ENCODE peak calls at places on chromosome 16, in seven cellular contexts. W is right cardiac atrium; T is iPS DF 6.9; S is PC-9; Z is CD8-positive, alpha-beta T cell; Q is effector memory CD4-positive, alpha-beta T cell; P is tibial nerve. D is an unnamed sample. For H3K4me1, the result is how much of the 10 kb centered on the place peaks cover.

GRCh38 chr16:50088302-50088701 is 22.5 kb downstream of the HEATR3 start:
- DNase-seq in W (no peak), T (no peak), S (no peak), Z (no peak), Q (no peak), P (no peak), D (no peak)

GRCh38 chr16:68290455-68290854 is 20.3 kb downstream of the SLC7A6OS start:
- DNase-seq in W (no peak), T (no peak), S (no peak), Z (no peak), Q (no peak), P (no peak), D (no peak)

GRCh38 chr16:30958164-30959083 is 870 bp downstream of the SETD1A start:
- DNase-seq in W (peak), T (no peak), S (peak), Z (no peak), Q (no peak), P (no peak), D (peak)

GRCh38 chr16:86193528-86194193 is 294.7 kb downstream of the IRF8 start:
- DNase-seq in W (no peak), T (no peak), S (no peak), Z (no peak), Q (no peak), P (no peak), D (no peak)

GRCh38 chr16:75764154-75764768 is 38.0 kb upstream of the CPHXL start:
- DNase-seq in W (peak), T (peak), S (peak), Z (peak), Q (peak), P (no peak), D (no peak)

GRCh38 chr16:47198180-47198575 is 54.4 kb upstream of the NETO2 start:
- DNase-seq in W (no peak), T (no peak), S (no peak), Z (no peak), Q (no peak), P (no peak), D (no peak)

GRCh38 chr16:72467157-72467759 is 295.3 kb upstream of the PMFBP1 start:
- DNase-seq in W (no peak), T (peak), S (no peak), Z (no peak), Q (no peak), P (no peak), D (no peak)

GRCh38 chr16:75304521-75305363 is 53.3 kb upstream of the BCAR1 start:
- DNase-seq in W (peak), T (no peak), S (peak), Z (no peak), Q (no peak), P (no peak), D (peak)

GRCh38 chr16:72425571-72426341 is 253.8 kb upstream of the PMFBP1 start:
- DNase-seq in W (no peak), T (no peak), S (no peak), Z (no peak), Q (no peak), P (no peak), D (no peak)

GRCh38 chr16:82412770-82413169 is 214.0 kb upstream of the CDH13 start:
- DNase-seq in W (no peak), T (no peak), S (no peak), Z (no peak), Q (no peak), P (no peak), D (no peak)

GRCh38 chr16:30728904-30729672 is 19.1 kb upstream of the PHKG2 start:
- DNase-seq in W (no peak), T (no peak), S (no peak), Z (no peak), Q (no peak), P (no peak), D (no peak)

GRCh38 chr16:72542103-72542502 is 370.1 kb upstream of the PMFBP1 start:
- DNase-seq in W (no peak), T (no peak), S (no peak), Z (no peak), Q (no peak), P (no peak), D (no peak)

GRCh38 chr16:68356919-68357286 is 46.1 kb downstream of the PRMT7 start:
- DNase-seq in W (no peak), T (no peak), S (no peak), Z (no peak), Q (no peak), P (no peak), D (no peak)

GRCh38 chr16:21663889-21664647 is at the start of gene OTOA:
- DNase-seq in W (peak), T (no peak), S (no peak), Z (peak), Q (peak), P (no peak), D (no peak)

GRCh38 chr16:3143598-3144330 is 8.9 kb downstream of the ZNF213 start:
- DNase-seq in W (peak), T (no peak), S (peak), Z (no peak), Q (no peak), P (no peak), D (peak)

GRCh38 chr16:3754304-3754703 is 37.0 kb upstream of the TRAP1 start:
- DNase-seq in W (no peak), T (no peak), S (no peak), Z (no peak), Q (no peak), P (no peak), D (no peak)

GRCh38 chr16:52068447-52069074 is 478.4 kb downstream of the TOX3 start:
- DNase-seq in W (no peak), T (peak), S (no peak), Z (no peak), Q (no peak), P (no peak), D (no peak)

GRCh38 chr16:84817613-84818012 is 2.2 kb upstream of the CRISPLD2 start:
- DNase-seq in W (no peak), T (no peak), S (no peak), Z (no peak), Q (no peak), P (no peak), D (no peak)

GRCh38 chr16:86530251-86531192 is 20.2 kb downstream of the FOXF1 start:
- DNase-seq in W (no peak), T (no peak), S (no peak), Z (no peak), Q (no peak), P (no peak), D (no peak)

GRCh38 chr16:57167951-57168350 is 17.9 kb downstream of the PSME3IP1 start:
- DNase-seq in W (no peak), T (no peak), S (peak), Z (no peak), Q (no peak), P (no peak), D (no peak)

GRCh38 chr16:85354623-85355514 is 242.6 kb upstream of the CIBAR2 start:
- DNase-seq in W (no peak), T (no peak), S (peak), Z (no peak), Q (no peak), P (no peak), D (no peak)

GRCh38 chr16:56658476-56658875 is 717 bp downstream of the MT1F start:
- DNase-seq in W (no peak), T (no peak), S (no peak), Z (no peak), Q (no peak), P (no peak), D (no peak)

GRCh38 chr16:81521141-81521626 is 76.6 kb downstream of the CMIP start:
- DNase-seq in W (no peak), T (no peak), S (no peak), Z (peak), Q (peak), P (no peak), D (no peak)

GRCh38 chr16:52251495-52251894 is 295.4 kb downstream of the TOX3 start:
- DNase-seq in W (no peak), T (no peak), S (no peak), Z (no peak), Q (no peak), P (no peak), D (no peak)

GRCh38 chr16:28001184-28001583 is 62.3 kb downstream of the GSG1L start:
- DNase-seq in W (no peak), T (no peak), S (no peak), Z (no peak), Q (no peak), P (no peak), D (no peak)

GRCh38 chr16:79298476-79299153 is 301.9 kb downstream of the MAF start:
- DNase-seq in W (no peak), T (no peak), S (no peak), Z (no peak), Q (no peak), P (no peak), D (no peak)

GRCh38 chr16:17063156-17063555 is 407.6 kb downstream of the XYLT1 start:
- DNase-seq in W (no peak), T (no peak), S (no peak), Z (no peak), Q (no peak), P (no peak), D (no peak)

GRCh38 chr16:20042848-20043247 is 30.8 kb downstream of the GPR139 start:
- DNase-seq in W (no peak), T (no peak), S (no peak), Z (no peak), Q (no peak), P (no peak), D (no peak)

GRCh38 chr16:50741225-50741807 is 570 bp upstream of the CYLD start:
- DNase-seq in W (peak), T (no peak), S (no peak), Z (no peak), Q (no peak), P (no peak), D (peak)

GRCh38 chr16:28924762-28925385 is at the start of gene RABEP2:
- DNase-seq in W (peak), T (peak), S (peak), Z (peak), Q (peak), P (peak), D (peak)

GRCh38 chr16:2451851-2452320 is 8.0 kb upstream of the TEDC2 start:
- DNase-seq in W (no peak), T (no peak), S (no peak), Z (no peak), Q (no peak), P (no peak), D (no peak)

DNA sequence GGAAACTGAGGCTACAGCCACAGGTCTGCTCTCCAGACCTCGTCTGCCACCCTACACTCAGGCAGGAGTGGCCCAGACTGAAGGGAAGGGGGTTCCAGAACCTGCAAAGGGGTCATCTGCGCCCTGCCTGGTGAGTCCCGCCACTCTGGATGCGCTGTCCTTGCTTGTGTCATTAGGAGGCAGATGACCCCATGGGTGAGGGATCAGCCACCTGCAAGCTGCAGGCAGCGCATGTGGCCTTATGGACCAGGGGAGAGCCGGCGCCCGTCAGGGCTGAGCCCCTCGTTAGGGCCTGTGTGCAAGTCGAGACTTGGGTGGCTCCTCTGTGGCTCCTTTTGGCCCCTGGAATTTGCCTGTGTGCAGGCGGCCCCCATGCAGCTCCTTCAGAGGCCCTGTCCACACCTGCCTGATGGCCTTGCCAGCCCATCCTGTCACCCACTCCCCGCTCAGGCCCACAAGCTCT is 5.7 kb downstream of the ZFPM1 start:
- DNase-seq in W (no peak), T (no peak), S (no peak), Z (no peak), Q (no peak), P (no peak), D (no peak)
- H3K4me1 ChIP-seq in W (under half), T (under half), S (under half), Z (under half), Q (under half), P (under half), D (under half)

DNA sequence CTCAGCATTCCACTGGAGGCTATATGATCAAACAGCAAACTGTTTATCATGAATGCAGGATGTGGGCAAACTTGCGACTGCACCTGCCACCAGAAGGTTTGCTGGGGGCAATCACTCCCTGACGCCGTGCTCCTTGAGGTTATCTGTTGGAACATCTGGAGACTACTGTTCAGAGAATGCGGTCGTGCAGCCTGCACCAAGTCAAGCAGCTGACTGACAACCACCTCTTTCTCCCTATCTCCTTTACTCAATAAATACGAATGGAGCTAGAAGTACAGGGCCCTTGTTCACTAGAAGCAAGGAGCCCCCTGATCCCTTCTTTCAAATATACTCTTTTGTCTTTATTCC is 2101.2 kb downstream of the TP53TG3F start:
- DNase-seq in W (no peak), T (no peak), S (no peak), Z (no peak), Q (no peak), P (no peak), D (no peak)
- H3K4me3 ChIP-seq in W (no peak), T (no peak), S (no peak), Z (no peak), Q (no peak), P (no peak), D (no peak)

GRCh38 chr16:54286067-54286329 is 589 bp downstream of the IRX3 start:
- DNase-seq in W (no peak), T (no peak), S (no peak), Z (no peak), Q (no peak), P (no peak), D (no peak)

GRCh38 chr16:54287758-54288591 is 1.4 kb upstream of the IRX3 start:
- DNase-seq in W (peak), T (no peak), S (no peak), Z (no peak), Q (no peak), P (no peak), D (peak)

GRCh38 chr16:54287018-54287757 is 601 bp upstream of the IRX3 start:
- DNase-seq in W (no peak), T (no peak), S (no peak), Z (no peak), Q (no peak), P (no peak), D (no peak)

GRCh38 chr16:54285414-54286066 is 1.0 kb downstream of the IRX3 start:
- DNase-seq in W (peak), T (no peak), S (peak), Z (no peak), Q (no peak), P (no peak), D (peak)

GRCh38 chr16:54286330-54287017 is at the start of gene IRX3:
- DNase-seq in W (peak), T (no peak), S (peak), Z (no peak), Q (no peak), P (no peak), D (peak)
- H3K4me1 ChIP-seq in W (under half), T (under half), S (under half), Z (under half), Q (under half), P (half or more), D (under half)

DNA sequence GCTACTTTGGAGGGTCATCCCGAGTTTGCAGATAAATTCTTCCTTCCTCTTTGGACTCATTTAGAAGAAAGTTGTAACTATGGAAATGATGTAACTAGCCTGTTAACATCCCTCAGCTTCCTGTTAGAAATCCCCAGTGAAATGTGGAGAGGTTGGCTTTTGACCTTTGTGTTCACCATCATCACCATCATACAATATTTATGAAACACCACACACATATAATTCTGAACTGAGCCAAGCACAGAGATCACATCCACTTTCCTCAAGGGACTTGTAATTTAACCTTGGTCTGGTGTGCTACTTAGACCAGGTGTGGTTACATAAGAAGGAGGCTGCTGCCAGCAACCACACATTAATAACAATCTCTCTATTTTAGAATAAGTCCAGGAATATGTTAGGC is 2.5 kb downstream of the CAPNS2 start:
- DNase-seq in W (no peak), T (no peak), S (no peak), Z (no peak), Q (no peak), P (no peak), D (no peak)
- H3K4me3 ChIP-seq in W (no peak), T (no peak), S (no peak), Z (no peak), Q (no peak), P (no peak), D (no peak)

GRCh38 chr16:89422527-89422904 is 67.8 kb downstream of the ANKRD11 start:
- DNase-seq in W (no peak), T (no peak), S (no peak), Z (no peak), Q (no peak), P (no peak), D (no peak)
- H3K4me1 ChIP-seq in W (under half), T (under half), S (under half), Z (half or more), Q (under half), P (half or more), D (half or more)

DNA sequence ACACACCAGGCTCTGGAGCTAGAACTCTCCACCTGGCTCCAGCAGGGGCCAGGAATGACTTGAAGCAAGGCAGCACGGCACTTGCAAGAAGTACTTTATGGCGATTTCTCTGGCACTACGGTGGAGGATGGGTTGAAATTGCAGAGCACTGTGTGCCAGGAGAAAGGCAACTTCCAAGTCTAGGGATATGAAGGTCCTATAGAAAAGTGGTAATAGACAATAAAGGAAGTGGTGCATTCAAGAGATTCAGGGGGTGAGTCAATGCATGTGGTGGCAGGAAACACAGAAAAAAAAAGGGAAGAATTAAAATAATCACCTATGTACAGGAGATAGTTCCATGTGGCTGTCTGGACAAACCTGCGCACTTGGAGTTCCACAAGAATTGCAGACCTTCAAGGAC is 240.3 kb upstream of the DYNLRB2 start:
- DNase-seq in W (no peak), T (no peak), S (no peak), Z (no peak), Q (no peak), P (no peak), D (no peak)
- H3K4me3 ChIP-seq in W (no peak), T (no peak), S (no peak), Z (no peak), Q (no peak), P (no peak), D (no peak)

GRCh38 chr16:67162439-67163163 is 1.9 kb upstream of the HSF4 start:
- DNase-seq in W (no peak), T (no peak), S (no peak), Z (no peak), Q (no peak), P (no peak), D (no peak)
- H3K4me1 ChIP-seq in W (under half), T (under half), S (under half), Z (half or more), Q (half or more), P (half or more), D (under half)

GRCh38 chr16:66516808-66517585 is 32.9 kb downstream of the TK2 start:
- DNase-seq in W (peak), T (no peak), S (peak), Z (peak), Q (peak), P (peak), D (peak)
- H3K4me3 ChIP-seq in W (peak), T (no peak), S (peak), Z (no peak), Q (peak), P (peak), D (no peak)